ENCODE peak calls at places on chromosomes 16 and 17, in nine cellular contexts. One of them, this sample, is unnamed.

GRCh38 chr17:73192894-73193701 is at the start of gene COG1:
- DNase-seq in HTR-8/SVneo: peak
- DNase-seq in effector memory CD4-positive, alpha-beta T cell: peak
- DNase-seq in GM10248: peak
- DNase-seq in transverse colon: peak
- DNase-seq in NCI-H460: peak
- DNase-seq in endothelial cell: peak
- DNase-seq in CD8-positive, alpha-beta memory T cell: peak
- DNase-seq in CD4-positive, alpha-beta T cell: peak
- DNase-seq in this sample: peak

GRCh38 chr16:24713379-24713778 is 16.1 kb upstream of the TNRC6A start:
- DNase-seq in HTR-8/SVneo: no peak
- DNase-seq in effector memory CD4-positive, alpha-beta T cell: no peak
- DNase-seq in GM10248: no peak
- DNase-seq in transverse colon: no peak
- DNase-seq in NCI-H460: no peak
- DNase-seq in endothelial cell: no peak
- DNase-seq in CD8-positive, alpha-beta memory T cell: no peak
- DNase-seq in CD4-positive, alpha-beta T cell: no peak
- DNase-seq in this sample: no peak

GRCh38 chr17:44794699-44795413 is 35.2 kb downstream of the GJC1 start:
- DNase-seq in HTR-8/SVneo: peak
- DNase-seq in effector memory CD4-positive, alpha-beta T cell: no peak
- DNase-seq in GM10248: no peak
- DNase-seq in transverse colon: no peak
- DNase-seq in NCI-H460: peak
- DNase-seq in endothelial cell: no peak
- DNase-seq in CD8-positive, alpha-beta memory T cell: no peak
- DNase-seq in CD4-positive, alpha-beta T cell: no peak
- DNase-seq in this sample: peak

GRCh38 chr17:37571674-37572073 is 37.5 kb downstream of the SYNRG start:
- DNase-seq in HTR-8/SVneo: no peak
- DNase-seq in effector memory CD4-positive, alpha-beta T cell: no peak
- DNase-seq in GM10248: no peak
- DNase-seq in transverse colon: no peak
- DNase-seq in NCI-H460: no peak
- DNase-seq in endothelial cell: no peak
- DNase-seq in CD8-positive, alpha-beta memory T cell: no peak
- DNase-seq in CD4-positive, alpha-beta T cell: no peak
- DNase-seq in this sample: no peak

GRCh38 chr16:57540387-57540786 is 2.1 kb upstream of the ADGRG5 start:
- DNase-seq in HTR-8/SVneo: no peak
- DNase-seq in effector memory CD4-positive, alpha-beta T cell: no peak
- DNase-seq in GM10248: no peak
- DNase-seq in transverse colon: no peak
- DNase-seq in NCI-H460: no peak
- DNase-seq in endothelial cell: no peak
- DNase-seq in CD8-positive, alpha-beta memory T cell: no peak
- DNase-seq in CD4-positive, alpha-beta T cell: no peak
- DNase-seq in this sample: no peak

GRCh38 chr16:8996891-8997290 is 33.2 kb upstream of the USP7 start:
- DNase-seq in HTR-8/SVneo: no peak
- DNase-seq in effector memory CD4-positive, alpha-beta T cell: no peak
- DNase-seq in GM10248: no peak
- DNase-seq in transverse colon: no peak
- DNase-seq in NCI-H460: no peak
- DNase-seq in endothelial cell: no peak
- DNase-seq in CD8-positive, alpha-beta memory T cell: no peak
- DNase-seq in CD4-positive, alpha-beta T cell: no peak
- DNase-seq in this sample: no peak

GRCh38 chr17:65729207-65729606 is 167.8 kb upstream of the AXIN2 start:
- DNase-seq in HTR-8/SVneo: no peak
- DNase-seq in effector memory CD4-positive, alpha-beta T cell: no peak
- DNase-seq in GM10248: no peak
- DNase-seq in transverse colon: no peak
- DNase-seq in NCI-H460: no peak
- DNase-seq in endothelial cell: no peak
- DNase-seq in CD8-positive, alpha-beta memory T cell: no peak
- DNase-seq in CD4-positive, alpha-beta T cell: no peak
- DNase-seq in this sample: no peak

GRCh38 chr17:66524848-66525247 is 222.4 kb downstream of the PRKCA start:
- DNase-seq in HTR-8/SVneo: no peak
- DNase-seq in effector memory CD4-positive, alpha-beta T cell: no peak
- DNase-seq in GM10248: no peak
- DNase-seq in transverse colon: no peak
- DNase-seq in NCI-H460: no peak
- DNase-seq in endothelial cell: no peak
- DNase-seq in CD8-positive, alpha-beta memory T cell: no peak
- DNase-seq in CD4-positive, alpha-beta T cell: no peak
- DNase-seq in this sample: no peak

GRCh38 chr17:34423978-34424813 is 61.2 kb upstream of the CCL1 start:
- DNase-seq in HTR-8/SVneo: no peak
- DNase-seq in effector memory CD4-positive, alpha-beta T cell: no peak
- DNase-seq in GM10248: no peak
- DNase-seq in transverse colon: no peak
- DNase-seq in NCI-H460: no peak
- DNase-seq in endothelial cell: no peak
- DNase-seq in CD8-positive, alpha-beta memory T cell: no peak
- DNase-seq in CD4-positive, alpha-beta T cell: no peak
- DNase-seq in this sample: no peak

GRCh38 chr17:50265212-50265611 is 9.1 kb upstream of the TMEM92 start:
- DNase-seq in HTR-8/SVneo: no peak
- DNase-seq in effector memory CD4-positive, alpha-beta T cell: no peak
- DNase-seq in GM10248: no peak
- DNase-seq in transverse colon: no peak
- DNase-seq in NCI-H460: no peak
- DNase-seq in endothelial cell: no peak
- DNase-seq in CD8-positive, alpha-beta memory T cell: no peak
- DNase-seq in CD4-positive, alpha-beta T cell: no peak
- DNase-seq in this sample: no peak

GRCh38 chr17:68614718-68615117 is 13.6 kb upstream of the FAM20A start:
- DNase-seq in HTR-8/SVneo: no peak
- DNase-seq in effector memory CD4-positive, alpha-beta T cell: no peak
- DNase-seq in GM10248: no peak
- DNase-seq in transverse colon: no peak
- DNase-seq in NCI-H460: no peak
- DNase-seq in endothelial cell: no peak
- DNase-seq in CD8-positive, alpha-beta memory T cell: no peak
- DNase-seq in CD4-positive, alpha-beta T cell: no peak
- DNase-seq in this sample: no peak

GRCh38 chr16:3800477-3801270 is 79.8 kb downstream of the CREBBP start:
- DNase-seq in HTR-8/SVneo: no peak
- DNase-seq in effector memory CD4-positive, alpha-beta T cell: no peak
- DNase-seq in GM10248: no peak
- DNase-seq in transverse colon: no peak
- DNase-seq in NCI-H460: no peak
- DNase-seq in endothelial cell: no peak
- DNase-seq in CD8-positive, alpha-beta memory T cell: no peak
- DNase-seq in CD4-positive, alpha-beta T cell: no peak
- DNase-seq in this sample: no peak

GRCh38 chr17:64527914-64528313 is 21.1 kb downstream of the CEP95 start:
- DNase-seq in HTR-8/SVneo: no peak
- DNase-seq in effector memory CD4-positive, alpha-beta T cell: no peak
- DNase-seq in GM10248: no peak
- DNase-seq in transverse colon: no peak
- DNase-seq in NCI-H460: no peak
- DNase-seq in endothelial cell: no peak
- DNase-seq in CD8-positive, alpha-beta memory T cell: no peak
- DNase-seq in CD4-positive, alpha-beta T cell: no peak
- DNase-seq in this sample: no peak

GRCh38 chr17:67435122-67435521 is 58.0 kb downstream of the PITPNC1 start:
- DNase-seq in HTR-8/SVneo: no peak
- DNase-seq in effector memory CD4-positive, alpha-beta T cell: peak
- DNase-seq in GM10248: no peak
- DNase-seq in transverse colon: peak
- DNase-seq in NCI-H460: no peak
- DNase-seq in endothelial cell: no peak
- DNase-seq in CD8-positive, alpha-beta memory T cell: peak
- DNase-seq in CD4-positive, alpha-beta T cell: no peak
- DNase-seq in this sample: no peak

GRCh38 chr17:64244165-64244564 is 18.9 kb downstream of the TEX2 start:
- DNase-seq in HTR-8/SVneo: no peak
- DNase-seq in effector memory CD4-positive, alpha-beta T cell: no peak
- DNase-seq in GM10248: no peak
- DNase-seq in transverse colon: no peak
- DNase-seq in NCI-H460: no peak
- DNase-seq in endothelial cell: no peak
- DNase-seq in CD8-positive, alpha-beta memory T cell: no peak
- DNase-seq in CD4-positive, alpha-beta T cell: no peak
- DNase-seq in this sample: no peak

GRCh38 chr17:67289174-67289876 is 44.3 kb upstream of the HELZ start:
- DNase-seq in HTR-8/SVneo: no peak
- DNase-seq in effector memory CD4-positive, alpha-beta T cell: no peak
- DNase-seq in GM10248: no peak
- DNase-seq in transverse colon: peak
- DNase-seq in NCI-H460: no peak
- DNase-seq in endothelial cell: no peak
- DNase-seq in CD8-positive, alpha-beta memory T cell: no peak
- DNase-seq in CD4-positive, alpha-beta T cell: no peak
- DNase-seq in this sample: no peak

GRCh38 chr17:7634384-7634783 is 4.4 kb downstream of the SHBG start:
- DNase-seq in HTR-8/SVneo: peak
- DNase-seq in effector memory CD4-positive, alpha-beta T cell: no peak
- DNase-seq in GM10248: no peak
- DNase-seq in transverse colon: no peak
- DNase-seq in NCI-H460: peak
- DNase-seq in endothelial cell: peak
- DNase-seq in CD8-positive, alpha-beta memory T cell: no peak
- DNase-seq in CD4-positive, alpha-beta T cell: no peak
- DNase-seq in this sample: no peak

GRCh38 chr16:59198487-59198886 is 464.4 kb upstream of the GOT2 start:
- DNase-seq in HTR-8/SVneo: no peak
- DNase-seq in effector memory CD4-positive, alpha-beta T cell: no peak
- DNase-seq in GM10248: no peak
- DNase-seq in transverse colon: no peak
- DNase-seq in NCI-H460: no peak
- DNase-seq in endothelial cell: no peak
- DNase-seq in CD8-positive, alpha-beta memory T cell: no peak
- DNase-seq in CD4-positive, alpha-beta T cell: no peak
- DNase-seq in this sample: no peak

This sample was measured in kidney glomerular epithelial cell.